ENCODE peak calls at places on chromosomes 4 and X, in ten cellular contexts. F, A, Z, D, U, Y, V, L, P and B are unnamed samples.

GRCh38 chr4:153643406-153644016 is 40.6 kb upstream of the TLR2 start:
- DNase-seq in F (no peak), A (peak), Z (no peak), D (no peak), U (peak), Y (peak), V (peak), L (peak), P (no peak), B (peak)

GRCh38 chr4:83223781-83224180 is 60.8 kb downstream of the COQ2 start:
- DNase-seq in F (no peak), A (no peak), Z (no peak), D (no peak), U (no peak), Y (no peak), V (no peak), L (no peak), P (no peak), B (no peak)

GRCh38 chrX:136450050-136450830 is 37.5 kb upstream of the BRS3 start:
- DNase-seq in F (no peak), A (peak), Z (no peak), D (peak), U (peak), Y (no peak), V (no peak), L (peak), P (no peak), B (no peak)

GRCh38 chr4:81031389-81032173 is 1.1 kb downstream of the BMP3 start:
- DNase-seq in F (peak), A (no peak), Z (no peak), D (peak), U (no peak), Y (no peak), V (peak), L (no peak), P (peak), B (no peak)

GRCh38 chr4:68326146-68326545 is 23.7 kb downstream of the YTHDC1 start:
- DNase-seq in F (no peak), A (no peak), Z (peak), D (no peak), U (no peak), Y (no peak), V (no peak), L (no peak), P (no peak), B (no peak)

GRCh38 chr4:154407483-154407882 is 84.1 kb downstream of the DCHS2 start:
- DNase-seq in F (no peak), A (no peak), Z (no peak), D (no peak), U (no peak), Y (no peak), V (no peak), L (no peak), P (no peak), B (no peak)

GRCh38 chr4:95093936-95094929 is 336.5 kb downstream of the BMPR1B start:
- DNase-seq in F (no peak), A (no peak), Z (no peak), D (no peak), U (no peak), Y (no peak), V (no peak), L (no peak), P (no peak), B (no peak)

GRCh38 chr4:13665711-13666660 is 38.5 kb upstream of the BOD1L1 start:
- DNase-seq in F (no peak), A (no peak), Z (no peak), D (no peak), U (peak), Y (no peak), V (no peak), L (no peak), P (no peak), B (no peak)

GRCh38 chrX:124829930-124830329 is 483.6 kb downstream of the SH2D1A start:
- DNase-seq in F (peak), A (no peak), Z (no peak), D (no peak), U (no peak), Y (no peak), V (no peak), L (no peak), P (no peak), B (no peak)

GRCh38 chr4:1945492-1945891 is 63.3 kb downstream of the NELFA start:
- DNase-seq in F (no peak), A (no peak), Z (no peak), D (no peak), U (no peak), Y (no peak), V (peak), L (no peak), P (no peak), B (no peak)

GRCh38 chr4:172813359-172813923 is 355.2 kb upstream of the GALNT7 start:
- DNase-seq in F (no peak), A (no peak), Z (no peak), D (no peak), U (no peak), Y (no peak), V (no peak), L (peak), P (no peak), B (no peak)

GRCh38 chr4:140568507-140569306 is at the start of gene UCP1:
- DNase-seq in F (peak), A (no peak), Z (no peak), D (peak), U (peak), Y (no peak), V (peak), L (peak), P (peak), B (no peak)